ENCODE peak calls at places on chromosomes 4 and X, in five cellular contexts. One of them, this sample, is unnamed.

GRCh38 chr4:26803462-26803861 is 57.2 kb upstream of the STIM2 start:
- DNase-seq in mesenchymal stem cell: no peak
- DNase-seq in mesendoderm: peak
- DNase-seq in H9: peak
- DNase-seq in IMR-90: no peak
- DNase-seq in this sample: no peak

GRCh38 chr4:16685536-16685935 is 212.9 kb downstream of the LDB2 start:
- DNase-seq in mesenchymal stem cell: no peak
- DNase-seq in mesendoderm: no peak
- DNase-seq in H9: no peak
- DNase-seq in IMR-90: peak
- DNase-seq in this sample: no peak

GRCh38 chr4:6198278-6198677 is 2.1 kb downstream of the JAKMIP1 start:
- DNase-seq in mesenchymal stem cell: no peak
- DNase-seq in mesendoderm: peak
- DNase-seq in H9: no peak
- DNase-seq in IMR-90: no peak
- DNase-seq in this sample: no peak

GRCh38 chr4:143185253-143186107 is 763 bp downstream of the USP38 start:
- DNase-seq in mesenchymal stem cell: peak
- DNase-seq in mesendoderm: peak
- DNase-seq in H9: peak
- DNase-seq in IMR-90: peak
- DNase-seq in this sample: peak

GRCh38 chr4:95510145-95510544 is 38.6 kb downstream of the UNC5C start:
- DNase-seq in mesenchymal stem cell: peak
- DNase-seq in mesendoderm: no peak
- DNase-seq in H9: no peak
- DNase-seq in IMR-90: peak
- DNase-seq in this sample: no peak

GRCh38 chr4:128770807-128771206 is 38.7 kb upstream of the JADE1 start:
- DNase-seq in mesenchymal stem cell: no peak
- DNase-seq in mesendoderm: no peak
- DNase-seq in H9: no peak
- DNase-seq in IMR-90: no peak
- DNase-seq in this sample: no peak

GRCh38 chr4:3781997-3782930 is 16.1 kb downstream of the ADRA2C start:
- DNase-seq in mesenchymal stem cell: no peak
- DNase-seq in mesendoderm: no peak
- DNase-seq in H9: no peak
- DNase-seq in IMR-90: no peak
- DNase-seq in this sample: no peak

GRCh38 chr4:33323393-33323792 is 2603.2 kb downstream of the PCDH7 start:
- DNase-seq in mesenchymal stem cell: no peak
- DNase-seq in mesendoderm: no peak
- DNase-seq in H9: no peak
- DNase-seq in IMR-90: no peak
- DNase-seq in this sample: no peak

GRCh38 chr4:156291317-156291716 is 337.7 kb upstream of the CTSO start:
- DNase-seq in mesenchymal stem cell: peak
- DNase-seq in mesendoderm: no peak
- DNase-seq in H9: no peak
- DNase-seq in IMR-90: peak
- DNase-seq in this sample: no peak

GRCh38 chr4:8202526-8203375 is 3.7 kb downstream of the SH3TC1 start:
- DNase-seq in mesenchymal stem cell: no peak
- DNase-seq in mesendoderm: no peak
- DNase-seq in H9: no peak
- DNase-seq in IMR-90: no peak
- DNase-seq in this sample: no peak

GRCh38 chr4:8200302-8200975 is 1.3 kb downstream of the SH3TC1 start:
- DNase-seq in mesenchymal stem cell: peak
- DNase-seq in mesendoderm: no peak
- DNase-seq in H9: no peak
- DNase-seq in IMR-90: peak
- DNase-seq in this sample: no peak

GRCh38 chr4:8202108-8202507 is 3.0 kb downstream of the SH3TC1 start:
- DNase-seq in mesenchymal stem cell: no peak
- DNase-seq in mesendoderm: no peak
- DNase-seq in H9: no peak
- DNase-seq in IMR-90: no peak
- DNase-seq in this sample: no peak

GRCh38 chr4:8199594-8200301 is 658 bp downstream of the SH3TC1 start:
- DNase-seq in mesenchymal stem cell: no peak
- DNase-seq in mesendoderm: no peak
- DNase-seq in H9: no peak
- DNase-seq in IMR-90: no peak
- DNase-seq in this sample: no peak

DNA sequence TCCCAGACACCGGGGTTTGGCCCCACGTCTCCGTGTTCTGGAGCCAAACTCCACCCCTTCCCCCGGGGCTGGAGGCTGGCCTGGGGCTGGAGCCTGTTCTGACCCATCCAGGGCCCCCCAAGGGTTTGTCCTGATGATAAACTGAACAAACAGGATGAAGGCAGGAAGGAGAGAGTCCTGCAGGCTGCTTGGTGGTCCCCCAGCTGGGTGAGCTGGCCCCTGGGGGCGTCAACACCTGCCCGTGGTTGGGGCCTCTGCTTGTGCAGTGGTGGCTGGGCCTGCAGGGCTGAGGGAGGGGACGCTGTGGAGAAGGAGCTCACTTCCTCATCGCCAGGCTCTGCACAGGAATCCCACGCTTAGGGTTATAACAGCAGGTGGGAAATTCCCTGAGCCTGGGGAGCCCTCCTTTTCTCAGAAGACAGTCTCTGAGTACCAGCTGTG is 2.3 kb downstream of the SH3TC1 start:
- DNase-seq in mesenchymal stem cell: no peak
- DNase-seq in mesendoderm: no peak
- DNase-seq in H9: no peak
- DNase-seq in IMR-90: no peak
- DNase-seq in this sample: no peak
- H3K4ac ChIP-seq in mesenchymal stem cell: no peak
- H3K4ac ChIP-seq in mesendoderm: no peak
- H3K4ac ChIP-seq in H9: no peak
- H3K4ac ChIP-seq in IMR-90: no peak
- H3K4ac ChIP-seq in this sample: no peak

DNA sequence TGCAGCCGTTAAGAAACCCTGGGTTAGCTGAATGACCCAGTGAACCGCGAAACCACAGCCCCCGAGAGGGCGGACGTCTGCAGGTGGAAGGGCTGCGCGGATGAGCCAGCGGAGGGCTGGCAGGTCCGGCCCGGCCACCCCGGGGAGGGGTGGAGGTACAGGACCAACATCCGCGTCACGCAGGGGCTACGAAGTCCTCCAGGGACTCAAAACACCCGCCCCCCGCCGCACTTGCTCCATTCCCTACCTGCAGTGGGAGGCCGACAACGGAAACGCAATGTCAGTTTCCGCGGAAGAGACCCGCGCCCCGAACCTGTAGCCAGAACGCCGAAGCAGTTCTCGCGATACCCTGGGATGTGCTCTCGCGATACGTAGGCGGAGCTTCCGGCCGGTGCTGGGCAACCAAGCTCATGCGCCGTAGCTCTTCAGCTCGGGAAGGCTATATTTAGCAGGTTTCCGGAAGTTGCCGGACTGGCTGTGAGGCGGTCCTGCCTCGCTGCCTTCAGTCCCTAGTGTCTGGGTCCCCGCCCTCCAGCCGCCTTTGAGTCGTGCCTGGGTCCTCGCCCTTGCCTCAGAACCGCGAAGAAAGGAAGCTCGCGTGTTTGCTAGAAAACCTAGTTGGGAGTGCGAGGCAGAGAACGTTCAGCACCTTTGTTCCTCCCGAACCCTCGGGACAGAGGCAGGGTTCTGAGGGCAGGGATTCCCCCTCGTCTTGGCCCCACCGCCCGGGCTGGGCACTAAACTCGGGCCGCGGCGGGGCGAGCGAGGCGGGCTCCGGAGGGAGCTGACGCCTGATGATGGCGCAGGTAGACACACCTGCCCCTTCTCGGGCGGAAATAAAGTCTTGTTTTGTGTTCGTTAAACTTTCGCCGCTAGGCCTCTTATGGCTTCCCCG is at the start of the genes OFD1 and TRAPPC2:
- DNase-seq in mesenchymal stem cell: peak
- DNase-seq in mesendoderm: peak
- DNase-seq in H9: peak
- DNase-seq in IMR-90: peak
- DNase-seq in this sample: peak
- H3K4ac ChIP-seq in mesenchymal stem cell: no peak
- H3K4ac ChIP-seq in mesendoderm: no peak
- H3K4ac ChIP-seq in H9: no peak
- H3K4ac ChIP-seq in IMR-90: peak
- H3K4ac ChIP-seq in this sample: peak

GRCh38 chr4:1516881-1517480 is 110.7 kb upstream of the NKX1-1 start:
- DNase-seq in mesenchymal stem cell: no peak
- DNase-seq in mesendoderm: no peak
- DNase-seq in H9: no peak
- DNase-seq in IMR-90: no peak
- DNase-seq in this sample: no peak
- H3K4ac ChIP-seq in mesenchymal stem cell: no peak
- H3K4ac ChIP-seq in mesendoderm: no peak
- H3K4ac ChIP-seq in H9: no peak
- H3K4ac ChIP-seq in IMR-90: no peak
- H3K4ac ChIP-seq in this sample: no peak

DNA sequence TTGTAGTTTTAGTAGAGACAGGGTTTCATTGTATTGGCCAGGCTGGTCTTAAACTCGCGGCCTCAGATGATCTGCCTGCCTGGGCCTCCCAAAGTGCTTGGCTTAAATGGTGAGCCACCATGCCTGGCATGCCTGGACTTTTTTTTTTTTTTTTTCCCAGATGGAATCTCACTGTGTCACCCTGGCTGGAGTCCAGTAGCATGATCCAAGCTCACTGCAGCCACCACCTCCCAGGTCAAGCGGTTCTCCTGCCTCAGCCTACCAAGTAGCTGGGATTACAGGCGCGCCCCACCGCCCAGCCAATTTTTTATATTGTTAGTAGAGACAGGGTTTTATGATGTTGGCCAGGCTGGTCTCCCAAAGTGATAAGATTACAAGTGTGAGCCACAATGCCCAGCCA is 8.4 kb downstream of the UBE2K start:
- DNase-seq in mesenchymal stem cell: peak
- DNase-seq in mesendoderm: peak
- DNase-seq in H9: no peak
- DNase-seq in IMR-90: peak
- DNase-seq in this sample: peak
- H3K4ac ChIP-seq in mesenchymal stem cell: no peak
- H3K4ac ChIP-seq in mesendoderm: no peak
- H3K4ac ChIP-seq in H9: no peak
- H3K4ac ChIP-seq in IMR-90: no peak
- H3K4ac ChIP-seq in this sample: no peak

DNA sequence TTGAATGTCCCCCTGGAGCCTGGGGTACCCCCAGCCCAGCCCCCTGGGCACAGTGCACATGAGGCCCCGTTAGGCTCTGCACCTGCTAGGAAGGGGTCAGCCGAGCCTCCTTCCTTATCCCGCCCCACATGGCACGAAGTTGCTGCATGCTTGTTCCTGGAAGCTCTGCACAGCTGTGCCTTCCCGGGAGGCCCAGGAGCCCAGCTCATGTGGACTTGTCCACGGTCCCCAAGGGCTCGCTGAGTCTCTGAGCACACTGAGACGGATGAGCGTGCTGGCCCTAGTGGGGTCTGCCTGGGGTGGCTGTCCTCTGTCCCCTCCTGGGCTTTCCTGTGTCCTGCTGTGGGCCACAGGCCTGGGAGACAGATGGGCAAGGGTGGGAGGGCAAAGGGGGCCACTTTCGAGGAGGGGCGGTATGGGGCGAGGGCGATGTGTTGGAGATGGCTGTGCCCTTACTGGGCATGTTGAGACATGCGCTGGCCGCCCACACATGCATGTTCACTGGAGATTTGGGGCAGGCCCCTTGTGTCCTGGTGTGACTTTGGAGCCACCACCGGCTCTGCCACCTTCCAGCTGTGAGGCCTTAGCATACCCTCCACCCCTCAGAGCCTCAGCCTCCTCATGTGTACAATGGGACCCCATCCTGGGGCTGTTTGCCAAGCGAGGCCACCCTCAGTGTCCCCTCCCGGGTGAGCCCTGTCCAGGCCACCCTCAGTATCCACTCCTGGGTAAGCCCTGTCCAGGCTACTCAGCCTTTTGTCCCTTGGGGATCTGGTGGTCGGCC is 237.6 kb downstream of the AFAP1 start:
- DNase-seq in mesenchymal stem cell: no peak
- DNase-seq in mesendoderm: no peak
- DNase-seq in H9: no peak
- DNase-seq in IMR-90: no peak
- DNase-seq in this sample: no peak
- H3K4ac ChIP-seq in mesenchymal stem cell: peak
- H3K4ac ChIP-seq in mesendoderm: no peak
- H3K4ac ChIP-seq in H9: no peak
- H3K4ac ChIP-seq in IMR-90: peak
- H3K4ac ChIP-seq in this sample: peak

GRCh38 chrX:10032147-10032546 is 65.0 kb downstream of the CLDN34 start:
- DNase-seq in mesenchymal stem cell: no peak
- DNase-seq in mesendoderm: no peak
- DNase-seq in H9: no peak
- DNase-seq in IMR-90: no peak
- DNase-seq in this sample: no peak
- H3K4ac ChIP-seq in mesenchymal stem cell: no peak
- H3K4ac ChIP-seq in mesendoderm: no peak
- H3K4ac ChIP-seq in H9: no peak
- H3K4ac ChIP-seq in IMR-90: peak
- H3K4ac ChIP-seq in this sample: no peak

GRCh38 chr4:8250637-8251036 is 18.9 kb upstream of the HTRA3 start:
- DNase-seq in mesenchymal stem cell: no peak
- DNase-seq in mesendoderm: no peak
- DNase-seq in H9: no peak
- DNase-seq in IMR-90: no peak
- DNase-seq in this sample: no peak

GRCh38 chr4:8255698-8256441 is 13.7 kb upstream of the HTRA3 start:
- DNase-seq in mesenchymal stem cell: no peak
- DNase-seq in mesendoderm: peak
- DNase-seq in H9: no peak
- DNase-seq in IMR-90: peak
- DNase-seq in this sample: no peak

GRCh38 chr4:8251110-8251883 is 18.3 kb upstream of the HTRA3 start:
- DNase-seq in mesenchymal stem cell: no peak
- DNase-seq in mesendoderm: no peak
- DNase-seq in H9: no peak
- DNase-seq in IMR-90: no peak
- DNase-seq in this sample: no peak

GRCh38 chr4:8252301-8253173 is 17.0 kb upstream of the HTRA3 start:
- DNase-seq in mesenchymal stem cell: peak
- DNase-seq in mesendoderm: peak
- DNase-seq in H9: no peak
- DNase-seq in IMR-90: peak
- DNase-seq in this sample: no peak

GRCh38 chr4:8254076-8254475 is 15.5 kb upstream of the HTRA3 start:
- DNase-seq in mesenchymal stem cell: no peak
- DNase-seq in mesendoderm: no peak
- DNase-seq in H9: no peak
- DNase-seq in IMR-90: no peak
- DNase-seq in this sample: no peak
- H3K4ac ChIP-seq in mesenchymal stem cell: no peak
- H3K4ac ChIP-seq in mesendoderm: no peak
- H3K4ac ChIP-seq in H9: no peak
- H3K4ac ChIP-seq in IMR-90: no peak
- H3K4ac ChIP-seq in this sample: no peak

DNA sequence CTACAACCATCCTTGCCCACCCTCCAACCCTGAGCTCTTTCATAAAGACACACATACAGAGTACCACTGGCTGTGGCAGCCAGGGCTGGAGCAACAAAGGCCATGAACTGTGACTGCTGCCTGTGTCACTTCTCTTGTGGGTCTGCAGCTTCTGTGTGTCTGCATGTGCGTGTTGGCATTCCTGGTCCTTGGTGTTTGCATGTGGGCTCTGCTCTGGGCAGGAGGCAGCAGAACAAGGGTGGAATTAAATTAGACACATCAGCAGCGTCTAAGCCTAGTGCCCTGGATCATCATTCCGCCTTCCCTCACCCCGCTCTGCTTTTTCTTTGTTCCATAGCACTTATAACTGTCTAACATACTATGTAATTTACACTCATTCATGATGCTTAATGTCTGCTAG is 157.7 kb downstream of the MGST2 start:
- DNase-seq in mesenchymal stem cell: no peak
- DNase-seq in mesendoderm: no peak
- DNase-seq in H9: no peak
- DNase-seq in IMR-90: no peak
- DNase-seq in this sample: no peak
- H3K4ac ChIP-seq in mesenchymal stem cell: no peak
- H3K4ac ChIP-seq in mesendoderm: no peak
- H3K4ac ChIP-seq in H9: no peak
- H3K4ac ChIP-seq in IMR-90: no peak
- H3K4ac ChIP-seq in this sample: no peak